ENCODE peak calls at places on chromosomes 12 and 14, in four cellular contexts. J is breast epithelium, Q is esophagus squamous epithelium, R is stomach. G is an unnamed sample. For H3K9me3, the result is how much of the 10 kb centered on the place peaks cover.

GRCh38 chr14:67359319-67359774 is 257 bp downstream of the ATP6V1D start:
- DNase-seq in R (no peak), Q (no peak), J (no peak), G (no peak)

GRCh38 chr12:6183689-6184441 is 16.3 kb upstream of the CD9 start:
- DNase-seq in R (peak), J (no peak), Q (no peak), G (no peak)

GRCh38 chr12:49293056-49293956 is 1.6 kb upstream of the PRPH start:
- DNase-seq in J (no peak), R (peak), Q (no peak), G (no peak)

GRCh38 chr12:6547987-6548386 is 7.9 kb downstream of the IFFO1 start:
- DNase-seq in J (no peak), Q (no peak), R (no peak), G (no peak)

GRCh38 chr14:68578597-68578996 is 214.3 kb downstream of the ZFP36L1 start:
- DNase-seq in Q (no peak), J (no peak), R (no peak), G (no peak)

GRCh38 chr14:88995437-88996198 is 171.2 kb downstream of the TTC8 start:
- DNase-seq in R (no peak), Q (no peak), J (no peak), G (no peak)

GRCh38 chr14:86777950-86778602 is 1214.9 kb downstream of the GALC start:
- DNase-seq in J (no peak), Q (no peak), R (no peak), G (no peak)

GRCh38 chr12:124500232-124501079 is 67.0 kb downstream of the NCOR2 start:
- DNase-seq in Q (no peak), R (no peak), J (peak), G (no peak)

GRCh38 chr12:24931666-24932405 is 17.1 kb downstream of the BCAT1 start:
- DNase-seq in J (no peak), Q (no peak), R (no peak), G (no peak)

GRCh38 chr12:2417761-2418160 is 365.0 kb downstream of the CACNA1C start:
- DNase-seq in J (no peak), R (no peak), Q (no peak), G (no peak)
- H3K9me3 ChIP-seq in J (under half), R (under half), Q (under half), G (under half)

DNA sequence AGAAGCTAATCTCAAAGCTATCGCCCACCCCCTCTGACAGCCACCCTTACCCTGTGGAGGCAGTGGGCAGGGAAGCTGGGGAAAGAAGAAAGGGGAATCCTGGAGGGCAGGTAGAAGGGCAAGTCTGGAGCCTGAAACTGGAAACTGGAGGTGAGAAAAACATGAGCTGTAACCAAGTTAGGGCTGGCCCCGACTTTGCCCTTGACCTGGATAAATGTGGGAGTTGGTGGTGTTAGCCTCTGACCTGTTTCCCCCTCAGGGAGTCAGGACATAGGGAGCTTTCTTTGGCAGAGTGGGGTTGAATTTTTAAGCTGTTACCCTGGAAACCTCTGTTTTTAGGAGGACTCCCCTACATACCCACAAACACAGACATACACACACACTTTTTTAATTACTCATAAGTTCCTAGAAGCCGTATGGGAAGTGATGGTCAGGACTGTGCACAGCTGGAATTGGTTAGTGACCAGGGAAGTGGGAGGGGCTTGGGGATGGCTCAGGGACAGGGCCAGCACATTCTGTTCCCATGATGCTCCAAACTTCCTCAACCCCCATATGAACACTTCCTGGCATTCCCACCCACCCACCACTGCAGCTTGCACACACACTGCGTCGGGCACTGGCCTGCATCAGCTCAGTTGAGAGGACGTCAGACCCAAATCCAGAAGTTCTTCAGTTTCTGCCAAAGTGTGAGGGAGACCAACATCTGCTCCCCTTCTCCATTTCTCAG is 5.0 kb upstream of the MMP19 start:
- DNase-seq in R (peak), Q (peak), J (peak), G (peak)
- TF ChIP-seq POLR2A in R (no peak), Q (peak), J (no peak), G (no peak)

GRCh38 chr14:51365241-51365940 is 125.3 kb downstream of the TMX1 start:
- DNase-seq in Q (no peak), J (no peak), R (no peak), G (no peak)

GRCh38 chr14:51370758-51371386 is 130.8 kb downstream of the TMX1 start:
- DNase-seq in J (no peak), Q (no peak), R (no peak), G (no peak)

GRCh38 chr14:51368721-51369163 is 128.7 kb downstream of the TMX1 start:
- DNase-seq in R (no peak), J (peak), Q (no peak), G (no peak)

GRCh38 chr14:51367600-51367931 is 127.5 kb downstream of the TMX1 start:
- DNase-seq in J (peak), Q (no peak), R (no peak), G (no peak)

DNA sequence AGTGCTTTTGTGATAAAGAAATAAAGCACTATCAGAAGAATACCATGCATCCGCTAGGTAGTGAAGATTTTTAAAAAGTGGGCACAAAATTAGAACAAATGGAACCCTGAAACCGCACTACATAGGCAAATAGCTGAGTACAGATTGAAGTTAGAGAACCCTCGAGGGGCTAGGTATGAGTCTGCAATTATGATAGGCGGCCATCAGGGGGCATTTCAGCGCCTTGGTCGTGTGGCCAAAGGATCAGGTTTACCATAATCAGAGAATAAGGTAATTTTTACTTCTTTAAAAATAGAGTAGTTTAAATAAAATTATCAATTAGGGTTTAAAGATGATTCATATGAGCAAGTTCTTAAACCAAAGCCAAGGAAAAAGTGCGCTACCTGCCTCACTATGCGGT is 129.8 kb downstream of the TMX1 start:
- DNase-seq in Q (no peak), R (no peak), J (no peak), G (no peak)
- H3K27ac ChIP-seq in Q (peak), R (no peak), J (peak), G (peak)

GRCh38 chr12:52656616-52657015 is 4.6 kb upstream of the KRT2 start:
- DNase-seq in Q (no peak), R (no peak), J (no peak), G (no peak)
- H3K9me3 ChIP-seq in Q (under half), R (under half), J (under half), G (under half)